ENCODE peak calls at places on chromosome 18, in six cellular contexts. D is dorsolateral prefrontal cortex; P is CD8-positive, alpha-beta memory T cell; W is mucosa of gallbladder; U is GM23248; M is endothelial cell. O is an unnamed sample.

GRCh38 chr18:76808561-76808960 is 13.8 kb upstream of the ZNF236 start:
- DNase-seq in W (no peak), U (no peak), D (no peak), P (no peak), M (no peak), O (no peak)

GRCh38 chr18:331231-331771 is 63.5 kb upstream of the THOC1 start:
- DNase-seq in W (peak), D (no peak), M (no peak), U (no peak), P (no peak), O (no peak)

GRCh38 chr18:6731197-6731596 is 1.7 kb downstream of the ARHGAP28 start:
- DNase-seq in D (no peak), U (peak), P (no peak), W (no peak), M (no peak), O (no peak)

GRCh38 chr18:48963555-48964480 is 13.1 kb upstream of the SMAD7 start:
- DNase-seq in D (no peak), W (no peak), P (no peak), M (no peak), U (no peak), O (no peak)

GRCh38 chr18:54947115-54947514 is 12.1 kb downstream of the CCDC68 start:
- DNase-seq in M (no peak), U (no peak), P (no peak), D (no peak), W (no peak), O (no peak)

GRCh38 chr18:76416935-76417334 is 78.1 kb downstream of the ZNF516 start:
- DNase-seq in P (no peak), M (no peak), U (peak), D (no peak), W (no peak), O (no peak)

GRCh38 chr18:48815581-48816324 is 135.0 kb downstream of the SMAD7 start:
- DNase-seq in W (no peak), M (no peak), P (no peak), D (peak), U (peak), O (no peak)

GRCh38 chr18:78496095-78496494 is 483.5 kb upstream of the SALL3 start:
- DNase-seq in P (no peak), D (no peak), W (no peak), U (no peak), M (no peak), O (no peak)

GRCh38 chr18:67194886-67195285 is 321.6 kb downstream of the DSEL start:
- DNase-seq in W (no peak), D (no peak), P (no peak), U (no peak), M (peak), O (no peak)

GRCh38 chr18:37182340-37183135 is 353.6 kb downstream of the KIAA1328 start:
- DNase-seq in W (no peak), D (no peak), U (no peak), M (no peak), P (no peak), O (no peak)

GRCh38 chr18:7918696-7919095 is 351.6 kb downstream of the PTPRM start:
- DNase-seq in P (no peak), D (no peak), W (no peak), U (no peak), M (no peak), O (no peak)

GRCh38 chr18:51135361-51135760 is 62.1 kb downstream of the MEX3C start:
- DNase-seq in D (no peak), U (peak), P (no peak), M (no peak), W (no peak), O (no peak)

GRCh38 chr18:65753520-65753919 is 2.7 kb downstream of the CDH7 start:
- DNase-seq in P (no peak), D (peak), W (no peak), M (peak), U (no peak), O (no peak)

GRCh38 chr18:6389005-6389404 is 25.7 kb downstream of the L3MBTL4 start:
- DNase-seq in W (no peak), P (no peak), D (no peak), U (no peak), M (no peak), O (no peak)

GRCh38 chr18:79402977-79403722 is 7.4 kb downstream of the NFATC1 start:
- DNase-seq in U (peak), D (peak), M (peak), P (no peak), W (peak), O (peak)

GRCh38 chr18:9433616-9434239 is 41.6 kb upstream of the RALBP1 start:
- DNase-seq in D (no peak), W (no peak), M (no peak), P (no peak), U (no peak), O (no peak)

GRCh38 chr18:27413495-27414401 is 228.6 kb upstream of the CHST9 start:
- DNase-seq in U (peak), D (no peak), M (no peak), W (peak), P (no peak), O (no peak)

GRCh38 chr18:74242451-74243096 is 49.2 kb downstream of the CYB5A start:
- DNase-seq in D (no peak), W (no peak), M (no peak), U (no peak), P (no peak), O (peak)

GRCh38 chr18:51952844-51953243 is 387.2 kb upstream of the DCC start:
- DNase-seq in U (no peak), M (no peak), W (no peak), D (no peak), P (no peak), O (no peak)